ENCODE peak calls at places on chromosome 10, in four cellular contexts. H is GM12891, U is HL-60, Z is K562. L is an unnamed sample.

GRCh38 chr10:77251297-77252013 is 386.2 kb downstream of the KCNMA1 start:
- DNase-seq in U (no peak), H (no peak), Z (peak), L (no peak)

GRCh38 chr10:78781251-78781913 is 287.4 kb upstream of the ZMIZ1 start:
- DNase-seq in H (no peak), Z (no peak), U (no peak), L (no peak)

GRCh38 chr10:230758-231157 is 95.5 kb downstream of the ZMYND11 start:
- DNase-seq in U (no peak), H (no peak), Z (peak), L (no peak)

GRCh38 chr10:99433378-99434020 is 3.1 kb upstream of the GOT1 start:
- DNase-seq in U (no peak), Z (peak), H (no peak), L (no peak)

GRCh38 chr10:92241158-92241500 is 49.7 kb downstream of the CPEB3 start:
- DNase-seq in H (no peak), Z (peak), U (peak), L (no peak)

GRCh38 chr10:98106531-98106930 is 27.9 kb upstream of the R3HCC1L start:
- DNase-seq in H (no peak), U (no peak), Z (no peak), L (no peak)

GRCh38 chr10:75019360-75019759 is 92.1 kb upstream of the SAMD8 start:
- DNase-seq in H (no peak), U (no peak), Z (peak), L (no peak)

GRCh38 chr10:11058965-11059364 is 41.3 kb downstream of the CELF2 start:
- DNase-seq in H (no peak), U (no peak), Z (no peak), L (no peak)

GRCh38 chr10:93652857-93653256 is 40.5 kb downstream of the PDE6C start:
- DNase-seq in H (no peak), Z (no peak), U (no peak), L (no peak)

GRCh38 chr10:29922226-29922625 is 137.2 kb downstream of the JCAD start:
- DNase-seq in Z (no peak), U (no peak), H (no peak), L (no peak)

GRCh38 chr10:30674796-30675195 is 45.2 kb upstream of the LYZL2 start:
- DNase-seq in Z (no peak), U (no peak), H (no peak), L (no peak)

DNA sequence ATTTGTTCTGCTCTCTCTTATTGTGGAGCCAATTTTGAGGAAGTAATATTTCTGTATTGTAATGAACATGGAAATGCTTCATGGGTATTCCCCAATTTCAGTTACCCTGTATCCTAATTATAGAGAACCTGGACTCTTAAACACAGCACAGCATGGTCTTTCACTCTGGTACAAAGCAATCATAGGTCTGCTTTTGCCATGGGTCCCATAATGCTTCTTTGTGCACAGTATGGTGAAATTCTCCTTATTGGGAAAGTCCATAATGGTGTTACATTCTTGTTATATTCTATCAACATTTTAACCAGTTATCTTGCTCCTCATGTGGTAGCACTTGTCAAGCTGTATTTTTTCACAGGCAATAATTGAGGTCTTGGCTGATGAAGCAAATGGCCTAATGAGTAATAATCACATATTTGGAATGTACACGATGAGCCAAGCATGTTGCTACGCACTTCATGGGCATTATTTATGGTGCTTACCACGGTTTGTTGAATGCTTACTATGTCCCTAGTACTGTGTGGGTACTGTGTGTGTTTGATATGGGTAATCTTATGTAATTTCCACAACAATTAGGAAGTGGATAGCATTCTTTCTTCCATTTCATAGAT is 42.9 kb downstream of the PRKG1 start:
- DNase-seq in Z (no peak), H (no peak), U (no peak), L (no peak)
- TF ChIP-seq SPI1 in Z (no peak), H (no peak), U (no peak), L (no peak)

DNA sequence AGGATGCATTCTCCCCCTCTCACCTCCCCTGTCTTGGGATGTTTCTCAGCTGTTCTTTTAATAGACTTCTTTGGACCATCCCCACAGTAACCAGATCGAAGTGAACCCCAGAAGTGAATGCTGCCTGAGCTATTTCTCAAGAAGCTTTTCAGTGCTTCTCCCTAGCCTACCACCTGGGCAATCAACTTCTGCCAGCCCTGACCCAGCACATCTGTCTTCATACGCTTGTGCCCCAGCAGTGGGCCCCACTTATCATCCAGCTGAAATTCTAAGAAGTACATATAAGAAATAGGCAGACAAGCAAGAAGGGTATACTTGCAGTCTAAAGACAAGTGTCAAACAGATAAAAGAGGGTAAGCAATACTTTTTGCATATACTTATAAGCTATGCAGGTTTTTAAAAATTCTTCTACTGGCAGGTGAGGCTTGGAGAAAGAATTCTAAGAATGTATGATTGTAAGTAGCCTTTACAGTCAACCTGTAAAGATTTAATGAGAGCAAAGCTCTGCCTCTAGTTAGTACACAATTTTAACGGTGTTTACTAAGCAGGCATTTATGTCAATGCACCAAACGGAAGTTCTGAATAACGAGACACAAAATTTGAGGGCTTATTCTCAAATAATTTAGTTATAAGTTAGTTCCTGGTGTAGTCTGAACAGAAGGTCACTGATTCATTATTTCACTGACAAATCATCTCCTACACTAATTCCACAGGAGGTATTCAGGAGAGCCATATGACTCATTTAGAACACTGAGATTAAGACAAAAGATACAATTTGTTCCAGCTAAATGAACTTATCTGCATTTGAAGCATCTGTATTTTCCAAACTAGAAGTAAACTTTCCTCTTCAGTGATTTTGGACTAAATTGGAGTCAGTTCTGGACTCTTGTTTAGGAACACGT is 83.3 kb downstream of the RNLS start:
- DNase-seq in U (no peak), Z (no peak), H (no peak), L (no peak)
- TF ChIP-seq SPI1 in U (no peak), Z (no peak), H (no peak), L (no peak)

GRCh38 chr10:19683965-19684364 is 132.3 kb upstream of the PLXDC2 start:
- DNase-seq in U (no peak), H (no peak), Z (no peak), L (no peak)

GRCh38 chr10:19689231-19689630 is 127.0 kb upstream of the PLXDC2 start:
- DNase-seq in U (no peak), Z (no peak), H (no peak), L (no peak)

GRCh38 chr10:19688344-19688743 is 127.9 kb upstream of the PLXDC2 start:
- DNase-seq in Z (no peak), U (no peak), H (no peak), L (no peak)

DNA sequence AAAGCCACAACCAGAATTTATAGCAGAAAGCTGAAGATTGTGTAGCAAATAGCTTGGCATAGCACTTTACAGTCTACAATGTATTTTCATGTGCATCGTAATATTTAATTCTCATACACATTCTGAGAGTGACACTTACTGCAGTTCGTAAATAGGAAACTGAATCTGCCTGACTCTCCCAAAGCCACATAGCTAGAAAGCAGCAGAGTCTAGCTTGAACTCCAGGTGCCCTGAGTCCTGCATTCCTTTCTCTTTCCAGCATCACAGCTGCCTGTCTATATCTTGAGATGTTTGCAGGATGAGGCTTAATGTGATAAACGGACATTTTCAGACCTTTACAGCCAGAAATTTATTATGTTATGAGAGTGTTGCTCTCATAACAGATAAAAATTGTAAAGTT is 132.9 kb upstream of the PLXDC2 start:
- DNase-seq in H (no peak), U (no peak), Z (no peak), L (no peak)
- TF ChIP-seq SPI1 in H (no peak), U (no peak), Z (no peak), L (no peak)

GRCh38 chr10:31686566-31686965 is 242.1 kb downstream of the ARHGAP12 start:
- DNase-seq in H (no peak), U (no peak), Z (no peak), L (no peak)

GRCh38 chr10:31679931-31680330 is 248.7 kb downstream of the ARHGAP12 start:
- DNase-seq in U (no peak), H (no peak), Z (no peak), L (no peak)

GRCh38 chr10:31687545-31688482 is 240.8 kb downstream of the ARHGAP12 start:
- DNase-seq in U (no peak), H (no peak), Z (no peak), L (no peak)

GRCh38 chr10:31678573-31679122 is 250.0 kb downstream of the ARHGAP12 start:
- DNase-seq in U (no peak), H (no peak), Z (no peak), L (no peak)

GRCh38 chr10:31683682-31684081 is 244.9 kb downstream of the ARHGAP12 start:
- DNase-seq in Z (no peak), U (no peak), H (no peak), L (no peak)
- TF ChIP-seq SPI1 in Z (no peak), U (no peak), H (no peak), L (no peak)

GRCh38 chr10:54749623-54750022 is 51.4 kb downstream of the PCDH15 start:
- DNase-seq in Z (no peak), U (no peak), H (no peak), L (no peak)
- TF ChIP-seq SPI1 in Z (no peak), U (no peak), H (no peak), L (no peak)

DNA sequence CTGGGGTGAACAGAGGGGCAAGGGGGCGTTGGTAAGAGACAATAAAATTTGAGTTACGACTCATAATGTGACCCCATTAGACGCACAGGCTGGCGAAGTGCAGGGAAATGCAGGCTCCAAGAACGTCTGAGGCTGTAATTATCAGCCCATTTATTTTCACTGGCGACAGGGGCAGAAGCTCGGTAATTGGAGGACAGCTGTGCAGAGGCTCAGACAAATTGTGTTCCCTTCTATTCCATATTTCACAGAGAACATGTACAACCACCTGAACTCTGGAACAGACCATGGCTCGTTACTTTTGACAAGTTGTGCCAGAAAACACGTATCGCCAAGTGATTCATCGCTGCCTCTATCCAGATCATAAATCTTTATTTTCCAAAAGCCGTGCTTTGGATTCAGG is 137.3 kb upstream of the FRMD4A start:
- DNase-seq in H (no peak), U (no peak), Z (no peak), L (no peak)
- TF ChIP-seq SPI1 in H (no peak), U (no peak), Z (no peak), L (no peak)

GRCh38 chr10:3482200-3482993 is 302.6 kb downstream of the KLF6 start:
- DNase-seq in U (no peak), H (no peak), Z (peak), L (peak)

GRCh38 chr10:3481496-3481895 is 303.5 kb downstream of the KLF6 start:
- DNase-seq in U (no peak), H (no peak), Z (no peak), L (no peak)

GRCh38 chr10:3478632-3479240 is 306.2 kb upstream of the PITRM1 start:
- DNase-seq in H (no peak), U (no peak), Z (no peak), L (no peak)

GRCh38 chr10:3481000-3481335 is 304.0 kb downstream of the KLF6 start:
- DNase-seq in H (no peak), U (no peak), Z (no peak), L (no peak)

DNA sequence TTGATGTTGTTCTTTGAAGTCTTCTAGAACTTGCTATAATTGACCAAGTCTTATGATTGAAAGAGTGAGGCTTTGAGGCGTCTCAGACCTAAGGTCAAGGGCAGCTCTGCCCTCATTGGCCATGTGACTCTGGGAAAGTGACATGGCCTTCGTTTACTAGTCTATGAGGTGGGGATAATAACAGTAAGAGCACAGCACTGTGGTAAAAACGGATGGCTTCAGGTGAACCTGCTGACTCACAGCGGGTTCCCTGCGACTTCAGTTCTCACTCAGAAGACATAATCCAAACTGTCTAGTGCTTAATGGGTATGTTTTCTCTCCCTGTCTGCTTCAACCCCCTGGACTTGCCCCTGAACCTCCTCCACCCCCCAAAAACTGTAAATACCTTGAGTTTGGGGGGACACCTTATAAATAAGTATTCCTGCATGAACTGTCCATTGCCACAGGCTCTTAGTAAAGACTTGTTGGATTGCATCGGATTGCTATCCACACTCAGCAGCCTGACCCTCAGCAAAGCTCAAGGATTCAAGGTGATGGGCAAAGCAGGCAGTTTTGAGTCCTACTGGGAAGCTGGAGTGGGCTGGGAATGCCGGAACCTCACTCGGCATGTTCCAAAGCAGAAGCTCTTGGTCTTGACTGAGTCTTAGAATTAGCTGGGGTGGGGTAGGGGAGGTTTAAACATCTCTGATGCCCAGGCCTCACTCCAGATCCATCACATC is 304.6 kb downstream of the KLF6 start:
- DNase-seq in H (no peak), U (no peak), Z (no peak), L (no peak)
- TF ChIP-seq SPI1 in H (no peak), U (no peak), Z (no peak), L (no peak)

GRCh38 chr10:119301397-119301796 is 94.0 kb downstream of the GRK5 start:
- DNase-seq in Z (no peak), U (no peak), H (no peak), L (no peak)
- TF ChIP-seq SPI1 in Z (no peak), U (no peak), H (peak), L (peak)

GRCh38 chr10:124093076-124093773 is at the start of gene CHST15:
- DNase-seq in Z (no peak), U (no peak), H (peak), L (no peak)

GRCh38 chr10:124091646-124092269 is 1.6 kb downstream of the CHST15 start:
- DNase-seq in U (no peak), H (peak), Z (no peak), L (no peak)

GRCh38 chr10:124090630-124091209 is 2.7 kb downstream of the CHST15 start:
- DNase-seq in H (no peak), U (no peak), Z (no peak), L (no peak)

GRCh38 chr10:124094419-124094785 is 1.0 kb upstream of the CHST15 start:
- DNase-seq in H (no peak), Z (no peak), U (no peak), L (no peak)

GRCh38 chr10:124092270-124093075 is 925 bp downstream of the CHST15 start:
- DNase-seq in H (peak), Z (no peak), U (no peak), L (no peak)
- TF ChIP-seq SPI1 in H (no peak), Z (no peak), U (no peak), L (no peak)

L was measured in GM12878.